ENCODE peak calls at places on chromosomes 3 and 15, in six cellular contexts. One of them, this sample, is unnamed.

GRCh38 chr3:150975096-150975991 is 2.8 kb upstream of the CLRN1 start:
- DNase-seq in GF-D8: no peak
- DNase-seq in activated CD8-positive, alpha-beta memory T cell treated with anti-CD3 and anti-CD28 coated beads for 48 hours: no peak
- DNase-seq in iPS-NIHi11: no peak
- DNase-seq in psoas muscle: no peak
- DNase-seq in germinal center: no peak
- DNase-seq in this sample: no peak

GRCh38 chr15:45777781-45778180 is 143.0 kb downstream of the SQOR start:
- DNase-seq in GF-D8: no peak
- DNase-seq in activated CD8-positive, alpha-beta memory T cell treated with anti-CD3 and anti-CD28 coated beads for 48 hours: no peak
- DNase-seq in iPS-NIHi11: no peak
- DNase-seq in psoas muscle: no peak
- DNase-seq in germinal center: peak; percentile 37
- DNase-seq in this sample: no peak

GRCh38 chr15:40428183-40428582 is 12.6 kb upstream of the BAHD1 start:
- DNase-seq in GF-D8: no peak
- DNase-seq in activated CD8-positive, alpha-beta memory T cell treated with anti-CD3 and anti-CD28 coated beads for 48 hours: no peak
- DNase-seq in iPS-NIHi11: no peak
- DNase-seq in psoas muscle: no peak
- DNase-seq in germinal center: no peak
- DNase-seq in this sample: no peak

GRCh38 chr3:66297260-66297863 is 76.6 kb downstream of the SLC25A26 start:
- DNase-seq in GF-D8: no peak
- DNase-seq in activated CD8-positive, alpha-beta memory T cell treated with anti-CD3 and anti-CD28 coated beads for 48 hours: no peak
- DNase-seq in iPS-NIHi11: no peak
- DNase-seq in psoas muscle: no peak
- DNase-seq in germinal center: no peak
- DNase-seq in this sample: no peak

GRCh38 chr3:169812124-169812843 is 386 bp upstream of the LRRIQ4 start:
- DNase-seq in GF-D8: peak; percentile 34
- DNase-seq in activated CD8-positive, alpha-beta memory T cell treated with anti-CD3 and anti-CD28 coated beads for 48 hours: peak; percentile 33
- DNase-seq in iPS-NIHi11: peak; percentile 62
- DNase-seq in psoas muscle: peak; percentile 63
- DNase-seq in germinal center: peak; percentile 71
- DNase-seq in this sample: no peak

GRCh38 chr15:46280753-46281521 is 646.1 kb downstream of the SQOR start:
- DNase-seq in GF-D8: no peak
- DNase-seq in activated CD8-positive, alpha-beta memory T cell treated with anti-CD3 and anti-CD28 coated beads for 48 hours: no peak
- DNase-seq in iPS-NIHi11: no peak
- DNase-seq in psoas muscle: no peak
- DNase-seq in germinal center: no peak
- DNase-seq in this sample: no peak

GRCh38 chr3:46695177-46695961 is 1.9 kb upstream of the ALS2CL start:
- DNase-seq in GF-D8: peak; percentile 90
- DNase-seq in activated CD8-positive, alpha-beta memory T cell treated with anti-CD3 and anti-CD28 coated beads for 48 hours: no peak
- DNase-seq in iPS-NIHi11: peak; percentile 73
- DNase-seq in psoas muscle: peak; percentile 60
- DNase-seq in germinal center: peak; percentile 38
- DNase-seq in this sample: peak; percentile 34

GRCh38 chr15:57158589-57158988 is 217.7 kb upstream of the CGNL1 start:
- DNase-seq in GF-D8: no peak
- DNase-seq in activated CD8-positive, alpha-beta memory T cell treated with anti-CD3 and anti-CD28 coated beads for 48 hours: no peak
- DNase-seq in iPS-NIHi11: no peak
- DNase-seq in psoas muscle: no peak
- DNase-seq in germinal center: no peak
- DNase-seq in this sample: no peak

GRCh38 chr3:186534113-186534669 is 10.0 kb downstream of the CRYGS start:
- DNase-seq in GF-D8: peak; percentile 46
- DNase-seq in activated CD8-positive, alpha-beta memory T cell treated with anti-CD3 and anti-CD28 coated beads for 48 hours: no peak
- DNase-seq in iPS-NIHi11: no peak
- DNase-seq in psoas muscle: no peak
- DNase-seq in germinal center: peak; percentile 79
- DNase-seq in this sample: no peak

This sample was measured in omental fat pad.